ENCODE peak calls at places on chromosomes 13 and 19, in eight cellular contexts. A is dorsolateral prefrontal cortex, Q is DND-41, Y is cardiac fibroblast, G is esophagus squamous epithelium, V is choroid plexus epithelial cell, C is ovary, P is testis. H is an unnamed sample.

GRCh38 chr13:66492479-66492878 is 737.7 kb downstream of the PCDH9 start:
- DNase-seq in C (no peak), P (peak; percentile 21), Q (no peak), Y (no peak), A (no peak), G (no peak), V (no peak), H (no peak)

GRCh38 chr19:6475321-6476108 is 6.1 kb downstream of the DENND1C start:
- DNase-seq in V (no peak), Y (no peak), G (no peak), P (no peak), A (no peak), Q (no peak), C (no peak), H (no peak)

GRCh38 chr13:42740753-42741152 is 40.6 kb upstream of the FAM216B start:
- DNase-seq in Y (peak; percentile 52), A (no peak), V (peak; percentile 84), C (peak; percentile 60), G (no peak), Q (peak; percentile 6), P (peak; percentile 35), H (no peak)

GRCh38 chr13:114095486-114095885 is 36.9 kb downstream of the RASA3 start:
- DNase-seq in V (no peak), Y (no peak), Q (no peak), A (no peak), P (no peak), C (peak; percentile 10), G (no peak), H (no peak)

GRCh38 chr19:46766569-46767317 is 20.5 kb upstream of the STRN4 start:
- DNase-seq in G (no peak), A (no peak), V (peak; percentile 52), Q (peak; percentile 69), Y (peak; percentile 53), P (peak; percentile 51), C (no peak), H (no peak)

GRCh38 chr19:51359294-51359693 is 6.9 kb downstream of the ETFB start:
- DNase-seq in G (no peak), C (no peak), A (no peak), V (peak; percentile 96), Y (peak; percentile 85), P (peak; percentile 54), Q (no peak), H (no peak)

GRCh38 chr19:53467503-53468262 is at the start of gene ZNF813:
- DNase-seq in P (peak; percentile 98), G (peak; percentile 51), C (peak; percentile 97), V (peak; percentile 84), A (peak; percentile 93), Q (peak; percentile 95), Y (peak; percentile 81), H (peak; percentile 97)

GRCh38 chr19:42295831-42296525 is 6.0 kb upstream of the PRR19 start:
- DNase-seq in Q (peak; percentile 86), Y (peak; percentile 62), G (no peak), P (peak; percentile 93), V (peak; percentile 66), A (peak; percentile 84), C (peak; percentile 88), H (peak; percentile 80)

GRCh38 chr13:44393391-44393790 is 19.8 kb downstream of the SERP2 start:
- DNase-seq in Y (no peak), Q (no peak), G (no peak), P (peak; percentile 81), C (no peak), A (no peak), V (peak; percentile 52), H (peak; percentile 58)

GRCh38 chr13:78298657-78299056 is 304.7 kb downstream of the POU4F1 start:
- DNase-seq in Y (peak; percentile 11), V (no peak), A (no peak), G (no peak), P (no peak), C (no peak), Q (no peak), H (no peak)

GRCh38 chr13:60165391-60166099 is 1.8 kb upstream of the DIAPH3 start:
- DNase-seq in Y (no peak), Q (no peak), G (no peak), C (no peak), V (no peak), A (no peak), P (no peak), H (no peak)

GRCh38 chr13:45540864-45541263 is 74.7 kb downstream of the ERICH6B start:
- DNase-seq in C (no peak), G (no peak), P (no peak), V (no peak), A (no peak), Q (no peak), Y (no peak), H (no peak)

GRCh38 chr13:29434217-29434940 is 161.1 kb downstream of the SLC7A1 start:
- DNase-seq in Q (no peak), G (no peak), C (no peak), P (no peak), A (no peak), Y (no peak), V (no peak), H (no peak)

GRCh38 chr13:37211542-37211941 is 106.1 kb upstream of the CSNK1A1L start:
- DNase-seq in A (no peak), Q (no peak), Y (no peak), C (no peak), P (no peak), G (no peak), V (no peak), H (no peak)

GRCh38 chr13:108272333-108272732 is 2.8 kb downstream of the TNFSF13B start:
- DNase-seq in Q (no peak), A (no peak), P (no peak), C (no peak), V (peak; percentile 19), G (no peak), Y (peak; percentile 45), H (no peak)

GRCh38 chr13:85864963-85865530 is 65.8 kb upstream of the SLITRK6 start:
- DNase-seq in A (no peak), P (peak; percentile 54), G (no peak), C (no peak), Q (no peak), Y (peak; percentile 1), V (peak; percentile 66), H (no peak)

GRCh38 chr13:99434258-99434788 is 66.9 kb upstream of the TM9SF2 start:
- DNase-seq in A (no peak), C (no peak), V (no peak), P (no peak), G (no peak), Q (no peak), Y (no peak), H (no peak)

GRCh38 chr19:19900124-19900523 is 622 bp upstream of the ZNF93 start:
- DNase-seq in P (no peak), Q (peak; percentile 62), V (peak; percentile 76), Y (peak; percentile 78), C (no peak), G (no peak), A (no peak), H (no peak)

GRCh38 chr13:37923236-37923635 is 53.7 kb upstream of the TRPC4 start:
- DNase-seq in G (no peak), V (no peak), Y (no peak), Q (no peak), A (no peak), C (no peak), P (no peak), H (no peak)

GRCh38 chr13:51005566-51005965 is 96.0 kb downstream of the RNASEH2B start:
- DNase-seq in V (no peak), P (no peak), C (no peak), Y (no peak), Q (no peak), G (no peak), A (no peak), H (no peak)

GRCh38 chr13:30107536-30108136 is 199.7 kb downstream of the KATNAL1 start:
- DNase-seq in G (no peak), Y (peak; percentile 27), P (no peak), Q (no peak), V (no peak), C (no peak), A (no peak), H (no peak)

GRCh38 chr19:53545271-53546065 is 7.5 kb downstream of the ZNF331 start:
- DNase-seq in G (no peak), Q (no peak), Y (peak; percentile 59), A (no peak), C (no peak), P (no peak), V (no peak), H (peak; percentile 8)

GRCh38 chr13:69565334-69565733 is 542.3 kb upstream of the ATXN8OS start:
- DNase-seq in C (no peak), V (peak; percentile 17), Q (no peak), G (no peak), P (peak; percentile 21), A (no peak), Y (peak; percentile 9), H (no peak)

GRCh38 chr13:25633108-25633507 is 261.3 kb downstream of the ATP8A2 start:
- DNase-seq in V (peak; percentile 35), C (no peak), A (no peak), Q (no peak), G (no peak), Y (no peak), P (no peak), H (no peak)

GRCh38 chr13:20193142-20193923 is 595 bp upstream of the GJB2 start:
- DNase-seq in G (no peak), C (no peak), A (no peak), Y (no peak), P (no peak), Q (no peak), V (no peak), H (no peak)

GRCh38 chr19:57558525-57558924 is 1.1 kb downstream of the ZNF550 start:
- DNase-seq in Q (no peak), V (peak; percentile 58), C (no peak), Y (peak; percentile 47), P (no peak), A (no peak), G (no peak), H (no peak)
- TF ChIP-seq CTCF in Q (peak; percentile 16), V (peak; percentile 61), C (no peak), Y (peak; percentile 34), P (no peak), A (no peak), G (no peak), H (no peak)

GRCh38 chr13:35909837-35910236 is 221.3 kb downstream of the DCLK1 start:
- DNase-seq in P (no peak), A (no peak), C (no peak), Y (no peak), Q (no peak), G (no peak), V (no peak), H (no peak)
- TF ChIP-seq CTCF in P (no peak), A (no peak), C (no peak), Y (no peak), Q (no peak), G (no peak), V (no peak), H (no peak)

DNA sequence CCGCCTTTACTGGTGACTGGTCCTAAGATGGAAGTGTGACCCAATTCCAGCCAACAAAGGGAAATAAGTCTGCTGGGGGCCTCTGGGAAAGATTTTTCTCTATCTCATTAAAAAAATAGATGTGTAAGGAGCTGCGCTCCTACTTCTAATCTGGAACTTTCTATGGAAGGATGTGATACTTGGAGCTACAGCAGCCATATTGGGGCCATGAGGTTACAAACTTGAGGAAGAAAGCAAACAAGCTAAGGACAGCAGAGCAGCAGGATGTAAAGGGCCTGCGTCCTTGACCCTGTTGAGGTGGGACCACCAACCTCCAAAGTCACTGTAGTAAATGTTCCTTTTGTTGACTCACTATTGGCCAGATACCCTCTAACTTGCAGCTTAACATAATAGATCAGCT is 7.5 kb downstream of the GPR42 start:
- DNase-seq in Y (no peak), G (no peak), A (no peak), V (no peak), C (no peak), Q (no peak), P (no peak), H (no peak)
- TF ChIP-seq CTCF in Y (no peak), G (no peak), A (no peak), V (no peak), C (no peak), Q (no peak), P (no peak), H (no peak)

GRCh38 chr19:16308081-16308480 is 16.5 kb upstream of the KLF2 start:
- DNase-seq in Q (no peak), A (no peak), Y (no peak), C (no peak), G (no peak), P (no peak), V (no peak), H (no peak)
- TF ChIP-seq CTCF in Q (no peak), A (no peak), Y (no peak), C (no peak), G (no peak), P (no peak), V (no peak), H (no peak)

H was measured in prostate gland.